ENCODE peak calls at places on chromosomes 2 and 18, in four cellular contexts. Y is HepG2, C is K562, Z is GM12878. B is an unnamed sample.

GRCh38 chr2:125259441-125259840 is 1234.4 kb downstream of the CNTNAP5 start:
- DNase-seq in Y (no peak), C (no peak), Z (no peak), B (no peak)

GRCh38 chr2:7191927-7192326 is 274.7 kb downstream of the RNF144A start:
- DNase-seq in Y (peak), Z (no peak), C (no peak), B (no peak)

GRCh38 chr2:38146917-38147307 is 71.0 kb upstream of the CYP1B1 start:
- DNase-seq in C (peak), Y (peak), Z (peak), B (no peak)

GRCh38 chr2:10242451-10242850 is 60.3 kb upstream of the HPCAL1 start:
- DNase-seq in Z (no peak), Y (no peak), C (no peak), B (peak)

GRCh38 chr2:96073170-96073775 is 38.6 kb upstream of the GPAT2 start:
- DNase-seq in C (no peak), Y (no peak), Z (no peak), B (no peak)

GRCh38 chr2:169141713-169142352 is 72.5 kb downstream of the DHRS9 start:
- DNase-seq in Y (peak), Z (peak), C (peak), B (peak)

GRCh38 chr2:184562532-184562931 is 35.8 kb upstream of the ZNF804A start:
- DNase-seq in Z (no peak), C (no peak), Y (no peak), B (no peak)

GRCh38 chr2:48265169-48266013 is 264.6 kb upstream of the STON1 start:
- DNase-seq in C (peak), Z (no peak), Y (no peak), B (no peak)

GRCh38 chr2:216700778-216701177 is 5.4 kb upstream of the IGFBP5 start:
- DNase-seq in Y (no peak), C (no peak), Z (no peak), B (no peak)

GRCh38 chr2:126753501-126754212 is 97.7 kb downstream of the GYPC start:
- DNase-seq in C (no peak), Z (no peak), Y (no peak), B (no peak)

GRCh38 chr2:165163771-165164170 is 40.1 kb downstream of the SCN3A start:
- DNase-seq in Z (no peak), Y (no peak), C (no peak), B (no peak)

GRCh38 chr2:52613064-52613463 is 1154.5 kb upstream of the CHAC2 start:
- DNase-seq in Z (no peak), C (no peak), Y (no peak), B (peak)

GRCh38 chr18:80070825-80071224 is 36.6 kb downstream of the RBFA start:
- DNase-seq in C (no peak), Y (no peak), Z (no peak), B (no peak)

GRCh38 chr18:33817096-33817495 is 239.1 kb downstream of the ASXL3 start:
- DNase-seq in C (no peak), Z (no peak), Y (no peak), B (no peak)

GRCh38 chr18:56235773-56236115 is 402.6 kb downstream of the TXNL1 start:
- DNase-seq in C (no peak), Z (no peak), Y (no peak), B (no peak)

GRCh38 chr18:37170984-37171383 is 342.1 kb downstream of the KIAA1328 start:
- DNase-seq in C (no peak), Y (no peak), Z (no peak), B (no peak)

GRCh38 chr2:99708231-99708630 is 218.4 kb upstream of the REV1 start:
- DNase-seq in Z (no peak), Y (no peak), C (peak), B (no peak)

GRCh38 chr2:73131807-73132206 is 19.1 kb upstream of the RAB11FIP5 start:
- DNase-seq in Y (no peak), C (no peak), Z (no peak), B (no peak)

GRCh38 chr2:164796999-164797398 is 44.6 kb downstream of the COBLL1 start:
- DNase-seq in C (no peak), Y (no peak), Z (no peak), B (no peak)

GRCh38 chr18:8895987-8896619 is 190.7 kb downstream of the MTCL1 start:
- DNase-seq in C (no peak), Z (no peak), Y (no peak), B (no peak)

GRCh38 chr2:66490588-66491001 is 55.7 kb downstream of the MEIS1 start:
- DNase-seq in Y (no peak), C (no peak), Z (no peak), B (no peak)

GRCh38 chr2:73728043-73728442 is 9.1 kb downstream of the TPRKB start:
- DNase-seq in Z (no peak), Y (no peak), C (no peak), B (no peak)

GRCh38 chr2:126778561-126779285 is 120.0 kb upstream of the TEX51 start:
- DNase-seq in Y (no peak), Z (no peak), C (no peak), B (no peak)

GRCh38 chr2:101047075-101047766 is 45.1 kb downstream of the RPL31 start:
- DNase-seq in C (no peak), Y (no peak), Z (no peak), B (no peak)

GRCh38 chr2:103161456-103162289 is 399.8 kb downstream of the TMEM182 start:
- DNase-seq in Y (peak), Z (no peak), C (peak), B (no peak)

GRCh38 chr2:37585982-37586621 is 85.3 kb downstream of the CDC42EP3 start:
- DNase-seq in Y (no peak), C (no peak), Z (peak), B (no peak)

GRCh38 chr2:38374978-38375377 is 2.1 kb downstream of the ATL2 start:
- DNase-seq in C (no peak), Y (no peak), Z (no peak), B (no peak)

GRCh38 chr2:33110461-33110860 is 163.7 kb downstream of the LTBP1 start:
- DNase-seq in C (no peak), Y (no peak), Z (no peak), B (no peak)

GRCh38 chr2:33106115-33106514 is 159.4 kb downstream of the LTBP1 start:
- DNase-seq in Z (no peak), Y (no peak), C (no peak), B (no peak)

GRCh38 chr2:33111002-33111446 is 164.3 kb downstream of the LTBP1 start:
- DNase-seq in C (no peak), Z (no peak), Y (no peak), B (no peak)

GRCh38 chr2:33107690-33108482 is 161.1 kb downstream of the LTBP1 start:
- DNase-seq in C (no peak), Y (no peak), Z (no peak), B (no peak)

GRCh38 chr2:33108483-33109443 is 162.0 kb downstream of the LTBP1 start:
- DNase-seq in Z (no peak), C (peak), Y (no peak), B (no peak)
- TF ChIP-seq TCF7 in Z (no peak), C (no peak), Y (no peak), B (no peak)

DNA sequence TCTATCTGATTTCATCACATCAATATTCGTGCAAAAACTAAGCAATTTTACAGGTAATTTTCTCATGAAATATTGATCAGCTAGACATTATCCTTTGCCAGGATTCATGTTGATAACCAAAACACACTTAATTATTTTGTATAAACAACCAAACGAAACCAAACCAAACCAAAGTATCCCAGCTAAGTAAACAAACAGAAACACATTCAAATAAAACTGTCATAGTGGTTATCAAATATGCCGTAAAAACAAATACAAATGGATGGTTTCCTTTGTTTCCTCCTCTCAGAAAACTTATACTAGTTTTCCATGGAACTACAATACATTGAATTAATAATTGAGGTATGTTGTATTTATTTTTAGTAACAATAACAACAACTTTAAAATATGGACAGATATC is 777.4 kb downstream of the DSC3 start:
- DNase-seq in Y (no peak), C (no peak), Z (no peak), B (no peak)
- TF ChIP-seq ATF3 in Y (no peak), C (no peak), Z (no peak), B (no peak)

DNA sequence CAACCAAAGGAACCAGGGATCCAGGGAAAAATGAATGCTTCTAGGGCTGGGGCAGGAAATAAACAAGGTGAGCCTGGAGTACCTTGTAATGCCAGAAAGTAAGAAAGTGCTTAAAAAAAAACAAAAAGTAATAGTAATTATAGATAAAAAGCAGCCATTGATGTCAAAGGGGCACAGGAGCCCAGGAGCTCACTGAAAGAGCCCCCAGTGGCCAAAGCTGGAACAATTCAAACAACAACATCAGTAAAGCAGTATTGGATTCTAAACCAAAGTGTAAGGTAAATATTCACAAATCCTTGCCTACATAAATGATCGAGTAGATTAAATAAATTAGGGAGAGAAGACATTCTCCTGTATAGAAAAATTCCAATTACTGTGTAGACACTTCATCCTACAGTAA is 114.3 kb upstream of the ARL4C start:
- DNase-seq in C (peak), Y (peak), Z (no peak), B (no peak)
- TF ChIP-seq TCF7 in C (no peak), Y (no peak), Z (no peak), B (no peak)

DNA sequence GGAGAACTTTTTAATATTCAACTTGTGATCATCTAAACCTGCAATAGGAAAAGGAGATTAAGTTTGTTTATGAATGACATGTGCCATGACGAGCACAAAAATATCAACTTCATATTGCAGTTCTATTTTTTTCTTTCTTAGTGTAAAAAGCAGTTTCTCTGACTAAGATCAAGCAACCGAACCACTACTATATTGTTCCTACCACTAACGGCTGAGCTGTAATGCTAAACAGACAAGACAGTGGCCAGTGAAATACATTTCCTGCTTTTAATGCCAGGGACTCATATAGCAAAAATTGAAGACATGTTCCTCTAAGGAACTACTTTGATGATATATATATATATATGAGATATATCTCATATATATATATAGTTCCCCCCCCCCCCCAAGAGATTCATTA is 1705.6 kb upstream of the TMEFF2 start:
- DNase-seq in Y (no peak), C (no peak), Z (no peak), B (no peak)
- TF ChIP-seq ATF3 in Y (no peak), C (no peak), Z (no peak), B (no peak)

DNA sequence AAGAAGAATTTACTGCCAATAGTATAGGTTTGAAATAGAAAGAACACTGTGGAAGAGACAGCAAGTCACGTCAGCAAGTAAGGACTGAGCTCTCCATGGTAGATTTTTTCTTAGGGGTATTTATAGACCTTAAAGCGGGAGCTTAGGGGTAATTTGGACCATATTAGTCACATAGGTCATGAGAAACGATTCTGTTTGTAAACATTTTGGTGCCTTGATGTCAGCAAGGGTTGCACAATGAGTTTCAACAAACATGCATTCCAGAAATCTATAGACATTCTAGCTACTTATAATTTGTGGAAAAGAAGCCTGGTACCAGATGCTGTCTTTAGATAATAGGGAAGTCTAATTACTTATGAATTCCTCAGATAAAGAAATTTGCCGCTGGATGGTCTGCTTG is 624.7 kb downstream of the TDRD15 start:
- DNase-seq in Y (no peak), Z (no peak), C (no peak), B (no peak)
- TF ChIP-seq TCF7 in Y (no peak), Z (no peak), C (no peak), B (no peak)

DNA sequence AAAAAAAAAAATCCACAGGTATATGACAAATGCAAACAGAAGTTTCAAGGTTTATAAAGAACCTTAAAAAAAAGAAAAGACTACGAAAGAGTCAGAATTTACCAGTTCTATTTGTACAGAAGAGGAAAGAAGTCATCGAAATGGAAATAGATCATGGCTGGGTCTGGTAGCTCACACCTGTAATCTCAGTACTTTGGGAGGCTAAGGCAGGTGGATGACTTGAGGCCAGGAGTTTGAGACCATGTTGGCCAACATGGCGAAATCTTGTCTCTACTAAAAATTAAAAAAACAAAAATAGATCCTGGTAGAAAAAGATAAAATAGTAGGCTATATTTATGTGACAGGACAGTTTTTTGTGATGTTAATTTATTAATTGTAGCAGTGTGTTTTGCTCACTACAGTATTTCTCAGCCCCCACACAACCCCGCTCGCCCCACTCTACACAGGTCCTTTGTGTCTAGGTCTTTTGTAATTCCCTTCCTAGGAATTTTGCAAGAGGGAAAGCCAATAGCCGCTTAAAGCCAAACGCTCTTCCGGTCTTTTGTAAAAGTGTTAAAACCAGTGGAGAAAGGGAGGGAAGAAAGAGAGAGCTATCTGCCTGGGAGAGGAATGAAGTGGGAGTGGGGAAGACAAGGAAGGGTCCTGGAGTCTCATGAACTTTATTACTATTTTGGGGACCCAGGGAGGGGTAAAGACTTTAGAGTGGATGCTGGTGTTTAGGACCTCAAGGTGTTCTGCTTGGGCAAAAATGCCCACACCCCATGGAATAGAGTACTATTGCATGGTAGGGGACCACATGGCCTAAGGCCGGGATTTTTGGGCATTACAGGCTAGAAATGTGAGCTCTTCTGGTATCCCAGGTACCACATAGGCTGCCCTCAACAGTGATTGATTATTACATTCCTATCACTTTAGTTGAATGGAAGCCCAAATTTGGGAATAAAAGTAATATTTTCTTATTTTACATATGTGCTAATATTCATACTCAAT is 59.4 kb upstream of the XPO1 start:
- DNase-seq in C (no peak), Z (no peak), Y (no peak), B (peak)
- TF ChIP-seq ATF3 in C (no peak), Z (no peak), Y (no peak), B (no peak)

DNA sequence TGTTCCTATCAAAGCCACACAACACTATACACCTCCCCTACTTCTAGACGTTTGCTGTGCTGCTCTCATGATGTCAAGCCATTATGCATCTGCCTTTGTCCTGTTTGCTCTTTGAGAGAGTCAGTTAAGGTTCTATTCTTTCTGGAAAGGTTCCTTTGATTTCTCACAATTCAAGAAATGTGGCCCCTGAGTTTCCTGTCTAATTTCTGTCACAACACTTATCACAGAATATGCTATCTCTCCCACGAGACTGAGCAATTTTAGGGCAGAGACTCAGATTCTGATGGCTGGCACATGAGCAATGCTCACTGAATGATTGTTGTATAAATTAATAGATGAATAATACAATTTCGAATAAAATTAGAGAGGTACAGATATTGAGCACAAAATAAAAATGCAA is 43.3 kb upstream of the SESTD1 start:
- DNase-seq in Z (no peak), Y (no peak), C (no peak), B (no peak)
- TF ChIP-seq TCF7 in Z (no peak), Y (no peak), C (no peak), B (no peak)